ENCODE peak calls at places on chromosomes 11 and 22, in six cellular contexts. W is tibial nerve, X is left ventricle myocardium inferior, N is IMR-90, F is fibroblast of villous mesenchyme, Q is glutamatergic neuron. J is an unnamed sample.

GRCh38 chr11:98940913-98941312 is 79.8 kb upstream of the CNTN5 start:
- DNase-seq in W (no peak), X (no peak), N (no peak), F (no peak), Q (peak), J (no peak)

GRCh38 chr22:44080936-44081853 is 57.1 kb downstream of the PARVB start:
- DNase-seq in W (peak), X (peak), N (peak), F (peak), Q (peak), J (peak)

GRCh38 chr11:23288001-23288783 is 427.9 kb upstream of the CCDC179 start:
- DNase-seq in W (no peak), X (no peak), N (peak), F (peak), Q (no peak), J (peak)

GRCh38 chr11:287821-288327 is 1.1 kb upstream of the PGGHG start:
- DNase-seq in W (no peak), X (peak), N (no peak), F (no peak), Q (no peak), J (no peak)

GRCh38 chr11:45736424-45736823 is 68.5 kb upstream of the SLC35C1 start:
- DNase-seq in W (no peak), X (no peak), N (peak), F (peak), Q (no peak), J (peak)

GRCh38 chr22:28917747-28918543 is 34.6 kb downstream of the ZNRF3 start:
- DNase-seq in W (no peak), X (peak), N (peak), F (peak), Q (peak), J (no peak)

GRCh38 chr11:113176971-113177370 is 137.4 kb upstream of the TTC12 start:
- DNase-seq in W (no peak), X (no peak), N (no peak), F (peak), Q (no peak), J (no peak)

GRCh38 chr22:38758276-38758945 is 2.6 kb upstream of the SUN2 start:
- DNase-seq in W (no peak), X (no peak), N (no peak), F (no peak), Q (peak), J (no peak)

GRCh38 chr11:17543041-17543440 is 1.2 kb downstream of the USH1C start:
- DNase-seq in W (no peak), X (peak), N (no peak), F (no peak), Q (no peak), J (no peak)

GRCh38 chr11:118572075-118572913 is at the start of gene ARCN1:
- DNase-seq in W (peak), X (peak), N (peak), F (peak), Q (peak), J (peak)

GRCh38 chr11:94885133-94885532 is 88.2 kb downstream of the CWC15 start:
- DNase-seq in W (no peak), X (no peak), N (no peak), F (no peak), Q (no peak), J (peak)

GRCh38 chr11:118705111-118705741 is 25.8 kb upstream of the TREH start:
- DNase-seq in W (no peak), X (no peak), N (no peak), F (no peak), Q (no peak), J (no peak)

GRCh38 chr11:46557684-46558151 is 36.1 kb downstream of the AMBRA1 start:
- DNase-seq in W (no peak), X (no peak), N (peak), F (peak), Q (no peak), J (peak)

GRCh38 chr11:83069441-83070043 is 2.2 kb downstream of the RAB30 start:
- DNase-seq in W (no peak), X (no peak), N (no peak), F (peak), Q (no peak), J (no peak)

GRCh38 chr22:17733484-17733883 is 40.8 kb downstream of the BID start:
- DNase-seq in W (no peak), X (no peak), N (peak), F (no peak), Q (no peak), J (peak)

GRCh38 chr22:37647928-37648327 is 8.5 kb downstream of the SH3BP1 start:
- DNase-seq in W (no peak), X (no peak), N (no peak), F (no peak), Q (no peak), J (no peak)

GRCh38 chr11:36449566-36450390 is 60.3 kb downstream of the TRAF6 start:
- DNase-seq in W (no peak), X (no peak), N (no peak), F (peak), Q (no peak), J (no peak)

GRCh38 chr11:129368889-129369672 is 6.6 kb upstream of the BARX2 start:
- DNase-seq in W (no peak), X (no peak), N (no peak), F (no peak), Q (no peak), J (no peak)

GRCh38 chr11:122981388-122982264 is at the start of gene BSX:
- DNase-seq in W (no peak), X (peak), N (peak), F (peak), Q (peak), J (peak)

GRCh38 chr22:36425977-36426523 is 38.3 kb upstream of the MYH9 start:
- DNase-seq in W (no peak), X (peak), N (peak), F (peak), Q (peak), J (no peak)

GRCh38 chr11:56782167-56782847 is 33.8 kb upstream of the OR9G4 start:
- DNase-seq in W (no peak), X (no peak), N (no peak), F (no peak), Q (no peak), J (no peak)

GRCh38 chr11:69640995-69641581 is at the start of gene CCND1:
- DNase-seq in W (peak), X (peak), N (peak), F (peak), Q (peak), J (peak)

GRCh38 chr22:48701296-48702030 is 1126.2 kb downstream of the BRD1 start:
- DNase-seq in W (no peak), X (peak), N (no peak), F (no peak), Q (no peak), J (no peak)

GRCh38 chr22:39994566-39995345 is at the start of gene FAM83F:
- DNase-seq in W (no peak), X (no peak), N (no peak), F (no peak), Q (peak), J (no peak)

GRCh38 chr11:22666700-22667439 is 459 bp downstream of the GAS2 start:
- DNase-seq in W (no peak), X (peak), N (no peak), F (no peak), Q (peak), J (no peak)

GRCh38 chr22:19431641-19432091 is at the start of gene HIRA:
- DNase-seq in W (peak), X (peak), N (peak), F (peak), Q (peak), J (peak)

GRCh38 chr22:32987081-32987631 is 71.0 kb downstream of the SYN3 start:
- DNase-seq in W (no peak), X (no peak), N (no peak), F (no peak), Q (no peak), J (no peak)

GRCh38 chr11:128482512-128483191 is 104.7 kb downstream of the ETS1 start:
- DNase-seq in W (peak), X (no peak), N (peak), F (peak), Q (no peak), J (no peak)

GRCh38 chr11:116311141-116311540 is 461.6 kb downstream of the BUD13 start:
- DNase-seq in W (no peak), X (no peak), N (no peak), F (no peak), Q (no peak), J (no peak)

GRCh38 chr11:126147268-126148111 is 64.0 kb downstream of the RPUSD4 start:
- DNase-seq in W (no peak), X (no peak), N (no peak), F (no peak), Q (no peak), J (no peak)

GRCh38 chr11:71420455-71421241 is 27.5 kb downstream of the DHCR7 start:
- DNase-seq in W (no peak), X (no peak), N (peak), F (peak), Q (peak), J (peak)

GRCh38 chr11:113986351-113987140 is 11.6 kb downstream of the HTR3A start:
- DNase-seq in W (no peak), X (no peak), N (no peak), F (no peak), Q (no peak), J (no peak)

GRCh38 chr22:46674367-46674781 is 54.2 kb downstream of the GRAMD4 start:
- DNase-seq in W (peak), X (peak), N (no peak), F (no peak), Q (no peak), J (no peak)

GRCh38 chr22:38696606-38697005 is 4.1 kb downstream of the JOSD1 start:
- DNase-seq in W (no peak), X (no peak), N (peak), F (peak), Q (no peak), J (peak)

GRCh38 chr11:706439-706956 is 467 bp downstream of the EPS8L2 start:
- DNase-seq in W (no peak), X (no peak), N (peak), F (peak), Q (no peak), J (peak)

GRCh38 chr11:74090701-74091100 is 80.1 kb downstream of the C2CD3 start:
- DNase-seq in W (no peak), X (no peak), N (peak), F (peak), Q (no peak), J (no peak)

GRCh38 chr22:19864538-19865106 is 9.9 kb upstream of the GNB1L start:
- DNase-seq in W (no peak), X (no peak), N (peak), F (no peak), Q (no peak), J (no peak)

GRCh38 chr11:128874406-128874805 is 7.3 kb upstream of the KCNJ1 start:
- DNase-seq in W (no peak), X (no peak), N (peak), F (no peak), Q (no peak), J (no peak)

DNA sequence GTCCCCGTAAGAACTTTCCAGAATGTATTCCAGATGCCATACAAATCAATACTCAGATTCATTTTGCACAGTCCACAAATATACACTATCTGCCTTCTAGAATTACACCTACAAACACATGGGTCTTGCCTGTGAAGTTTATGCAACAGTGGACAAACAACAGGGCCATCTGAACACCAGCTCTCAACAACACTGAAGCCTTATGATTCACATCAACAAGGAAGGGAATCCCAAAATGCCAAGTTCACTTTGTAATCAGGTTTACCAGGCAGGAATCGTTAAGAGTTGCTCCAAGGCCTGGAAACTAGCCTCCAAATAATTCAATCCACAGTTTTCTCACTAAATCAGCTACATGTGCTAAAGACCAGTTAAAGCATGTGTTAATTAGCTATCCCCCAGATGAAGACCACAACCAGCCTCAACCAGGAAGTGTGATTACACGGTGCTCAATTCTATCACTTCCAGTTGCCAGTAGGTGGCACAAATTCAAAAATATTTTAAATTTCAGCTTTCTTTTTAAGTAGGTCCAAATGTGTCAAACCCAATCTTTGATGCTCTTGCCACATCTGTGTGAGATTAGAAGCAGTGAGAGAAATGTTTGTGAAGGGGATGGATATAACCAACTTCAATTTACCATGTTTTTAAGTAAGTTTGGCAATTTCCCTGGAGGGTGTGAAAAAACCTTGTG is 139.1 kb upstream of the BDNF start:
- DNase-seq in W (no peak), X (no peak), N (peak), F (peak), Q (no peak), J (peak)
- TF ChIP-seq CTCF in W (no peak), X (peak), N (peak), F (peak), Q (no peak), J (peak)

GRCh38 chr11:67696998-67697397 is 22.6 kb upstream of the ALDH3B2 start:
- DNase-seq in W (no peak), X (no peak), N (no peak), F (no peak), Q (no peak), J (no peak)

GRCh38 chr11:67697846-67698245 is 23.4 kb upstream of the ALDH3B2 start:
- DNase-seq in W (no peak), X (no peak), N (no peak), F (no peak), Q (no peak), J (no peak)

GRCh38 chr11:67699521-67699920 is 25.1 kb upstream of the ALDH3B2 start:
- DNase-seq in W (no peak), X (no peak), N (peak), F (peak), Q (no peak), J (peak)

GRCh38 chr11:67700141-67700540 is 25.7 kb upstream of the ALDH3B2 start:
- DNase-seq in W (no peak), X (no peak), N (no peak), F (no peak), Q (no peak), J (no peak)

GRCh38 chr11:67698247-67698646 is 23.8 kb upstream of the ALDH3B2 start:
- DNase-seq in W (no peak), X (no peak), N (no peak), F (no peak), Q (no peak), J (peak)
- TF ChIP-seq CTCF in W (no peak), X (no peak), N (no peak), F (peak), Q (no peak), J (peak)

DNA sequence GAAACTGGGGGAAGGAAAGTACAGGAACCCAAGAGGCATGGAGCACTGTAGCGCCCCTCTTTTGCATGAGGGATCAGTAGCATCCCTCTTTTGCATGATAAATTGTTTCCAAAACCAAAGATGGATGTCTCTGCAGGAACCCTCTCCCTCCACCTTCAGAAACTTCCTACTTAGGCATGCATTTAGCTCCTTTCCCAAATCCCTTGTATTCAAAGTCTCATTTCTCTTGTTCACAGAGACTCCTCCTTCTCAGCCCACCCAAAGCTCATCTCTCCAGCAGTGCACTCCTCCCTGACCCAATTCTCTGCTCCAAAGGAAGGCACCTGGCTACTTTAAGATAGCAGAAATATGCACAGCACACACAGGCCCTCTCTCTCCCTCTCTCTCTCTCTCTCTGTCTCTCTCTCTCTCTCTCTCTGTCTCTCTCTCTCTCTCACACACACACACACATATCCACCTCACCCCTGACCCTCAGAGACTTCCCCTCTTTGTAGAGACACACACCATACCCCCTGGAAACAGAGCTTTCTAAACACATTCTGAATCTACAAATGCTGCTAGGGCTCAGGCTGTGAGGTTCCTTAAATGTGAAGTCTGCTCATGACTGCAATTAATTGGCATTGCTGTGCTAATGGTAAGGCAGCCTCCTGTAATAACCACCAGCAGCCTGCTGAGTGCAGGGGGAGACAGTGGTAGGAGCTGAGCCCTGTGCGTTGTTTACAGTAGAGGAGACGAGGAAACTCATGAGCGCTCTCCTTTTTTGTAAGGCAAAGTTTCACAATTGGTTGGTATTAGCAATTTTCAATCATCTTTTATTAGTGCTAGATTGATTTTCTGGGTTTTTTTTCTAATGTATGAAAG is 519.6 kb downstream of the NTM start:
- DNase-seq in W (no peak), X (no peak), N (peak), F (peak), Q (no peak), J (no peak)
- TF ChIP-seq CTCF in W (no peak), X (no peak), N (peak), F (peak), Q (no peak), J (no peak)

DNA sequence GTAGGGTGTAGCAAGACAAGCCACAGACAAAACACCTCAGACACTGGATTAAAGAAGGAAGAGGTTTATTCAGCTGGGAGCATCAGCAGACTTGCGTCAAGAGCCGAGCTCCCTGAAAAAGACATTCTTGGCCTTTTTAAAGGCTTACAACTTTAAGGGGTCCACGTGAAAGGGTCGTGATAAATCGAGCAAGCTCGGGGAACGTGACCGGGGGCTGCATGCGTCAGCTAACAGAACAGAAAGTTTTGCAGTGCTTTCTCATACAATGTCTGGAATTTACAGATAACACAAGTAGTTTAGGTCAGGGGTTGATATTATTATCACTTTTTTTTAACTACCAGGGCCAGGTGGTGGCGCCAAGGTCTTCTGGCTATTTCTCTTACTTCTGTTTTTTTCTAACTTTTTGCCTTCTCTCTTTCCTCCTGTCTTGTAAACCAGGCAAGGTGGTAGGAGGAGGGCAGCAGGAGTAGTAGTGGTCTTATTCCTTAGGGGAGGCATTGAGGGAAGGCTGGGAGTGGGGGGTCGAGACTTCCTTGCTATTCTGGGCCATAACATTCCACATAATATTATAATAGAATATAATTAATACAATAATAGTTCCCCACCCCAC is 631 bp upstream of the ALDH3B1 start:
- DNase-seq in W (no peak), X (no peak), N (peak), F (peak), Q (no peak), J (peak)
- TF ChIP-seq CTCF in W (no peak), X (no peak), N (peak), F (peak), Q (no peak), J (peak)

GRCh38 chr11:61534025-61534900 is 25.7 kb downstream of the LRRC10B start:
- DNase-seq in W (no peak), X (no peak), N (no peak), F (no peak), Q (no peak), J (no peak)

GRCh38 chr11:61533401-61533800 is 24.9 kb downstream of the LRRC10B start:
- DNase-seq in W (no peak), X (no peak), N (no peak), F (no peak), Q (no peak), J (no peak)

GRCh38 chr11:61533039-61533375 is 24.5 kb downstream of the LRRC10B start:
- DNase-seq in W (no peak), X (no peak), N (no peak), F (no peak), Q (no peak), J (no peak)

GRCh38 chr11:61531033-61531432 is 22.5 kb downstream of the LRRC10B start:
- DNase-seq in W (no peak), X (no peak), N (no peak), F (no peak), Q (peak), J (no peak)

DNA sequence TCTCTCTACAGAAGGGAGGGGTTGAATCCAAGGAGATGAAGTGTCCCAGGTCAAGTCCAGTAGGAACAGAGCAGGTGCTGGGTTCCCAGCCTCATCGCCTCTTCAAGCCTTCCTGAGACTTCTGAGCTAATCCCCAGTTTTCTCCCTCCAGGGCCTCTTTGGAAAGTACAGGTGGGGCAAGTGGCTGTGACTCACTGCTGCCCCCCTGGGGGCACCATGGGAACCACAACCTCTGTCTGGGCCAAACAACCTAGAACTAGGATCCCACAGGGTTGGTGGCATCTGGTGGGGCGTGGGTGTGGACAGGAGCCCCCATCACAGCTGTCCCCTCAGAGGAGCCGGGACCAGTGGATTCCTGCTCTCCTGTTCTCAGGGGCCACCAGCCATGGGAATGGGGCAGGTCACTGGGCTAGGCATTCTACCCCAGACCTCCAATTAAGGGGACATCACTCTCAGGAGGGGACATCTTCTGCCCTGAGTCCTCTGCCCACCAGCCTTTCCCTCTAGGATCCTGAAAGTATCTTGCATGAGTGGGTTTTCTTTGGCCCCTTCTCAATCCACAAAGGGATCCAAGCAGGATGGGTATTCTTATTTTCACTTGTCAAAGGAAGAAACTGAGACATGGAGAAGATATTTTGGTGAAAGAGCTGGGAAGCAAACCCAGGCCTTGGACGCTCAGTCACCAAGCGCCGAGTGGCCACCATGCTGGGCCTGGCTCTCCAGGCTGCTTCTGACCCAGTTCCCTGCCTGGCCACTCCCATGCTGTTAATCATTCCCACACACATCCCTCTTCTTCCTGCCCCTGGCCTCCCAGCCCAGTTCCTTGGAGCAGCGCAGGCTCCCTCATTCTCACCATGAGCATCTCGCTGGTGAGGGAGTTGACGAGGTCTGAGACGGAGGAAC is 23.8 kb downstream of the LRRC10B start:
- DNase-seq in W (peak), X (no peak), N (no peak), F (peak), Q (no peak), J (no peak)
- TF ChIP-seq CTCF in W (peak), X (peak), N (peak), F (peak), Q (peak), J (peak)